ENCODE peak calls at places on chromosomes 13 and 19, in five cellular contexts. One of them, this sample, is unnamed.

GRCh38 chr19:17281391-17282304 is at the start of gene ANKLE1:
- DNase-seq in AG10803: no peak
- DNase-seq in activated T-cell treated with anti-CD3 and anti-CD28 coated beads, Interleukin-2, amount 50 U/mL, for 24 hours: peak; percentile 71
- DNase-seq in left ventricle myocardium inferior: peak; percentile 27
- DNase-seq in cardiac fibroblast: no peak
- DNase-seq in this sample: no peak

GRCh38 chr19:4108767-4109625 is 14.9 kb downstream of the MAP2K2 start:
- DNase-seq in left ventricle myocardium inferior: no peak
- DNase-seq in activated T-cell treated with anti-CD3 and anti-CD28 coated beads, Interleukin-2, amount 50 U/mL, for 24 hours: peak; percentile 75
- DNase-seq in AG10803: no peak
- DNase-seq in cardiac fibroblast: no peak
- DNase-seq in this sample: no peak

GRCh38 chr13:92460479-92460878 is 766.1 kb upstream of the GPC6 start:
- DNase-seq in AG10803: no peak
- DNase-seq in activated T-cell treated with anti-CD3 and anti-CD28 coated beads, Interleukin-2, amount 50 U/mL, for 24 hours: no peak
- DNase-seq in left ventricle myocardium inferior: no peak
- DNase-seq in cardiac fibroblast: no peak
- DNase-seq in this sample: no peak

GRCh38 chr19:38674388-38675133 is 27.1 kb downstream of the ACTN4 start:
- DNase-seq in activated T-cell treated with anti-CD3 and anti-CD28 coated beads, Interleukin-2, amount 50 U/mL, for 24 hours: no peak
- DNase-seq in cardiac fibroblast: peak; percentile 44
- DNase-seq in AG10803: peak; percentile 26
- DNase-seq in left ventricle myocardium inferior: no peak
- DNase-seq in this sample: peak; percentile 33

GRCh38 chr19:23273022-23273593 is 22.9 kb upstream of the ZNF724 start:
- DNase-seq in activated T-cell treated with anti-CD3 and anti-CD28 coated beads, Interleukin-2, amount 50 U/mL, for 24 hours: no peak
- DNase-seq in AG10803: no peak
- DNase-seq in left ventricle myocardium inferior: no peak
- DNase-seq in cardiac fibroblast: peak; percentile 22
- DNase-seq in this sample: no peak

GRCh38 chr19:34345934-34346333 is 19.1 kb upstream of the GPI start:
- DNase-seq in left ventricle myocardium inferior: peak; percentile 54
- DNase-seq in cardiac fibroblast: peak; percentile 76
- DNase-seq in AG10803: peak; percentile 58
- DNase-seq in activated T-cell treated with anti-CD3 and anti-CD28 coated beads, Interleukin-2, amount 50 U/mL, for 24 hours: peak; percentile 77
- DNase-seq in this sample: peak; percentile 85

GRCh38 chr13:51819544-51819943 is 15.6 kb upstream of the DHRS12 start:
- DNase-seq in cardiac fibroblast: no peak
- DNase-seq in AG10803: no peak
- DNase-seq in left ventricle myocardium inferior: no peak
- DNase-seq in activated T-cell treated with anti-CD3 and anti-CD28 coated beads, Interleukin-2, amount 50 U/mL, for 24 hours: no peak
- DNase-seq in this sample: no peak

GRCh38 chr19:47421844-47422395 is 2.6 kb upstream of the MEIS3 start:
- DNase-seq in activated T-cell treated with anti-CD3 and anti-CD28 coated beads, Interleukin-2, amount 50 U/mL, for 24 hours: no peak
- DNase-seq in left ventricle myocardium inferior: no peak
- DNase-seq in AG10803: no peak
- DNase-seq in cardiac fibroblast: no peak
- DNase-seq in this sample: no peak

GRCh38 chr13:75359266-75359665 is 122.7 kb downstream of the TBC1D4 start:
- DNase-seq in AG10803: peak; percentile 92
- DNase-seq in cardiac fibroblast: peak; percentile 94
- DNase-seq in activated T-cell treated with anti-CD3 and anti-CD28 coated beads, Interleukin-2, amount 50 U/mL, for 24 hours: no peak
- DNase-seq in left ventricle myocardium inferior: no peak
- DNase-seq in this sample: no peak

GRCh38 chr13:44573790-44574465 is 2.2 kb downstream of the TSC22D1 start:
- DNase-seq in activated T-cell treated with anti-CD3 and anti-CD28 coated beads, Interleukin-2, amount 50 U/mL, for 24 hours: no peak
- DNase-seq in left ventricle myocardium inferior: no peak
- DNase-seq in cardiac fibroblast: peak; percentile 35
- DNase-seq in AG10803: peak; percentile 67
- DNase-seq in this sample: no peak

GRCh38 chr13:48094404-48094780 is 512 bp downstream of the MED4 start:
- DNase-seq in activated T-cell treated with anti-CD3 and anti-CD28 coated beads, Interleukin-2, amount 50 U/mL, for 24 hours: no peak
- DNase-seq in left ventricle myocardium inferior: no peak
- DNase-seq in AG10803: peak; percentile 7
- DNase-seq in cardiac fibroblast: no peak
- DNase-seq in this sample: peak; percentile 40

GRCh38 chr13:43994999-43995859 is 115.5 kb downstream of the LACC1 start:
- DNase-seq in activated T-cell treated with anti-CD3 and anti-CD28 coated beads, Interleukin-2, amount 50 U/mL, for 24 hours: no peak
- DNase-seq in cardiac fibroblast: no peak
- DNase-seq in left ventricle myocardium inferior: no peak
- DNase-seq in AG10803: no peak
- DNase-seq in this sample: no peak

GRCh38 chr13:30968734-30969335 is 36.4 kb downstream of the TEX26 start:
- DNase-seq in left ventricle myocardium inferior: no peak
- DNase-seq in AG10803: peak; percentile 86
- DNase-seq in cardiac fibroblast: peak; percentile 37
- DNase-seq in activated T-cell treated with anti-CD3 and anti-CD28 coated beads, Interleukin-2, amount 50 U/mL, for 24 hours: no peak
- DNase-seq in this sample: no peak

GRCh38 chr19:18738961-18739690 is 52.0 kb downstream of the COMP start:
- DNase-seq in left ventricle myocardium inferior: no peak
- DNase-seq in cardiac fibroblast: no peak
- DNase-seq in AG10803: no peak
- DNase-seq in activated T-cell treated with anti-CD3 and anti-CD28 coated beads, Interleukin-2, amount 50 U/mL, for 24 hours: no peak
- DNase-seq in this sample: no peak

GRCh38 chr13:98111168-98112098 is 31.5 kb upstream of the FARP1 start:
- DNase-seq in left ventricle myocardium inferior: no peak
- DNase-seq in activated T-cell treated with anti-CD3 and anti-CD28 coated beads, Interleukin-2, amount 50 U/mL, for 24 hours: no peak
- DNase-seq in AG10803: no peak
- DNase-seq in cardiac fibroblast: no peak
- DNase-seq in this sample: no peak

GRCh38 chr13:111323950-111324651 is 3.7 kb downstream of the TEX29 start:
- DNase-seq in AG10803: no peak
- DNase-seq in cardiac fibroblast: no peak
- DNase-seq in left ventricle myocardium inferior: no peak
- DNase-seq in activated T-cell treated with anti-CD3 and anti-CD28 coated beads, Interleukin-2, amount 50 U/mL, for 24 hours: no peak
- DNase-seq in this sample: no peak

GRCh38 chr13:112971288-112971643 is 2.3 kb downstream of the MCF2L start:
- DNase-seq in activated T-cell treated with anti-CD3 and anti-CD28 coated beads, Interleukin-2, amount 50 U/mL, for 24 hours: no peak
- DNase-seq in left ventricle myocardium inferior: no peak
- DNase-seq in AG10803: no peak
- DNase-seq in cardiac fibroblast: no peak
- DNase-seq in this sample: no peak

GRCh38 chr19:18419195-18419698 is at the start of gene SSBP4:
- DNase-seq in cardiac fibroblast: peak; percentile 79
- DNase-seq in left ventricle myocardium inferior: peak; percentile 81
- DNase-seq in activated T-cell treated with anti-CD3 and anti-CD28 coated beads, Interleukin-2, amount 50 U/mL, for 24 hours: peak; percentile 83
- DNase-seq in AG10803: peak; percentile 76
- DNase-seq in this sample: peak; percentile 93

GRCh38 chr13:107650081-107650701 is 565.1 kb downstream of the LIG4 start:
- DNase-seq in activated T-cell treated with anti-CD3 and anti-CD28 coated beads, Interleukin-2, amount 50 U/mL, for 24 hours: peak; percentile 37
- DNase-seq in cardiac fibroblast: peak; percentile 25
- DNase-seq in AG10803: peak; percentile 18
- DNase-seq in left ventricle myocardium inferior: peak; percentile 13
- DNase-seq in this sample: peak; percentile 82

GRCh38 chr13:70623260-70623659 is 515.0 kb upstream of the KLHL1 start:
- DNase-seq in AG10803: peak; percentile 0
- DNase-seq in cardiac fibroblast: peak; percentile 31
- DNase-seq in left ventricle myocardium inferior: no peak
- DNase-seq in activated T-cell treated with anti-CD3 and anti-CD28 coated beads, Interleukin-2, amount 50 U/mL, for 24 hours: no peak
- DNase-seq in this sample: no peak

GRCh38 chr19:4375164-4375619 is 25.2 kb downstream of the SH3GL1 start:
- DNase-seq in cardiac fibroblast: no peak
- DNase-seq in activated T-cell treated with anti-CD3 and anti-CD28 coated beads, Interleukin-2, amount 50 U/mL, for 24 hours: no peak
- DNase-seq in left ventricle myocardium inferior: no peak
- DNase-seq in AG10803: no peak
- DNase-seq in this sample: no peak

GRCh38 chr19:23241433-23241832 is 8.8 kb downstream of the ZNF724 start:
- DNase-seq in cardiac fibroblast: peak; percentile 4
- DNase-seq in activated T-cell treated with anti-CD3 and anti-CD28 coated beads, Interleukin-2, amount 50 U/mL, for 24 hours: no peak
- DNase-seq in left ventricle myocardium inferior: no peak
- DNase-seq in AG10803: no peak
- DNase-seq in this sample: no peak

GRCh38 chr13:40697711-40698110 is 31.3 kb upstream of the FOXO1 start:
- DNase-seq in cardiac fibroblast: no peak
- DNase-seq in activated T-cell treated with anti-CD3 and anti-CD28 coated beads, Interleukin-2, amount 50 U/mL, for 24 hours: no peak
- DNase-seq in left ventricle myocardium inferior: no peak
- DNase-seq in AG10803: no peak
- DNase-seq in this sample: no peak

GRCh38 chr13:44414771-44415170 is 41.1 kb downstream of the SERP2 start:
- DNase-seq in left ventricle myocardium inferior: no peak
- DNase-seq in cardiac fibroblast: no peak
- DNase-seq in activated T-cell treated with anti-CD3 and anti-CD28 coated beads, Interleukin-2, amount 50 U/mL, for 24 hours: no peak
- DNase-seq in AG10803: no peak
- DNase-seq in this sample: no peak

GRCh38 chr19:30692517-30692870 is 320.3 kb downstream of the ZNF536 start:
- DNase-seq in AG10803: peak; percentile 45
- DNase-seq in left ventricle myocardium inferior: no peak
- DNase-seq in cardiac fibroblast: no peak
- DNase-seq in activated T-cell treated with anti-CD3 and anti-CD28 coated beads, Interleukin-2, amount 50 U/mL, for 24 hours: no peak
- DNase-seq in this sample: no peak

GRCh38 chr13:112576191-112576590 is 11.8 kb downstream of the TUBGCP3 start:
- DNase-seq in activated T-cell treated with anti-CD3 and anti-CD28 coated beads, Interleukin-2, amount 50 U/mL, for 24 hours: no peak
- DNase-seq in AG10803: no peak
- DNase-seq in left ventricle myocardium inferior: no peak
- DNase-seq in cardiac fibroblast: no peak
- DNase-seq in this sample: no peak

GRCh38 chr13:23799945-23800344 is 89.3 kb downstream of the MIPEP start:
- DNase-seq in cardiac fibroblast: peak; percentile 37
- DNase-seq in activated T-cell treated with anti-CD3 and anti-CD28 coated beads, Interleukin-2, amount 50 U/mL, for 24 hours: no peak
- DNase-seq in AG10803: peak; percentile 36
- DNase-seq in left ventricle myocardium inferior: no peak
- DNase-seq in this sample: no peak

GRCh38 chr19:8561071-8561764 is 16.0 kb downstream of the MYO1F start:
- DNase-seq in activated T-cell treated with anti-CD3 and anti-CD28 coated beads, Interleukin-2, amount 50 U/mL, for 24 hours: no peak
- DNase-seq in cardiac fibroblast: no peak
- DNase-seq in AG10803: no peak
- DNase-seq in left ventricle myocardium inferior: no peak
- DNase-seq in this sample: no peak

GRCh38 chr19:15141143-15141542 is 33.9 kb downstream of the SYDE1 start:
- DNase-seq in activated T-cell treated with anti-CD3 and anti-CD28 coated beads, Interleukin-2, amount 50 U/mL, for 24 hours: no peak
- DNase-seq in cardiac fibroblast: no peak
- DNase-seq in AG10803: no peak
- DNase-seq in left ventricle myocardium inferior: no peak
- DNase-seq in this sample: no peak

GRCh38 chr13:53782400-53783030 is 753.9 kb downstream of the OLFM4 start:
- DNase-seq in left ventricle myocardium inferior: no peak
- DNase-seq in cardiac fibroblast: peak; percentile 65
- DNase-seq in activated T-cell treated with anti-CD3 and anti-CD28 coated beads, Interleukin-2, amount 50 U/mL, for 24 hours: no peak
- DNase-seq in AG10803: peak; percentile 50
- DNase-seq in this sample: no peak

GRCh38 chr19:485583-486236 is 10.6 kb upstream of the MADCAM1 start:
- DNase-seq in left ventricle myocardium inferior: peak; percentile 48
- DNase-seq in AG10803: peak; percentile 35
- DNase-seq in activated T-cell treated with anti-CD3 and anti-CD28 coated beads, Interleukin-2, amount 50 U/mL, for 24 hours: no peak
- DNase-seq in cardiac fibroblast: peak; percentile 67
- DNase-seq in this sample: peak; percentile 74

GRCh38 chr13:108597943-108598342 is 31.5 kb upstream of the MYO16 start:
- DNase-seq in activated T-cell treated with anti-CD3 and anti-CD28 coated beads, Interleukin-2, amount 50 U/mL, for 24 hours: no peak
- DNase-seq in cardiac fibroblast: no peak
- DNase-seq in left ventricle myocardium inferior: no peak
- DNase-seq in AG10803: no peak
- DNase-seq in this sample: no peak

GRCh38 chr19:27794444-27795042 is 1418.4 kb downstream of the UQCRFS1 start:
- DNase-seq in AG10803: peak; percentile 40
- DNase-seq in activated T-cell treated with anti-CD3 and anti-CD28 coated beads, Interleukin-2, amount 50 U/mL, for 24 hours: no peak
- DNase-seq in cardiac fibroblast: peak; percentile 50
- DNase-seq in left ventricle myocardium inferior: no peak
- DNase-seq in this sample: peak; percentile 22

GRCh38 chr19:7869910-7870511 is 4.2 kb downstream of the PRR36 start:
- DNase-seq in cardiac fibroblast: peak; percentile 19
- DNase-seq in activated T-cell treated with anti-CD3 and anti-CD28 coated beads, Interleukin-2, amount 50 U/mL, for 24 hours: no peak
- DNase-seq in left ventricle myocardium inferior: no peak
- DNase-seq in AG10803: no peak
- DNase-seq in this sample: peak; percentile 87

GRCh38 chr19:45800009-45800553 is 7.4 kb upstream of the DMWD start:
- DNase-seq in cardiac fibroblast: peak; percentile 48
- DNase-seq in AG10803: peak; percentile 40
- DNase-seq in activated T-cell treated with anti-CD3 and anti-CD28 coated beads, Interleukin-2, amount 50 U/mL, for 24 hours: no peak
- DNase-seq in left ventricle myocardium inferior: no peak
- DNase-seq in this sample: peak; percentile 66

This sample was measured in right cardiac atrium.